ENCODE peak calls at places on chromosomes 11 and 22, in ten cellular contexts. S, J, M, O, U, Y, D, N, Z and W are unnamed samples.

GRCh38 chr11:125940145-125940544 is 5.7 kb upstream of the VSIG10L2 start:
- DNase-seq in S (no peak), J (no peak), M (no peak), O (no peak), U (no peak), Y (no peak), D (no peak), N (no peak), Z (no peak), W (no peak)

GRCh38 chr11:111229604-111230003 is 15.9 kb upstream of the POU2AF2 start:
- DNase-seq in S (no peak), J (no peak), M (no peak), O (no peak), U (no peak), Y (no peak), D (no peak), N (no peak), Z (no peak), W (no peak)

GRCh38 chr11:114921697-114922096 is 243.4 kb downstream of the NXPE2 start:
- DNase-seq in S (no peak), J (no peak), M (no peak), O (no peak), U (no peak), Y (no peak), D (no peak), N (no peak), Z (no peak), W (no peak)

GRCh38 chr11:112563808-112564207 is 303.1 kb upstream of the PLET1 start:
- DNase-seq in S (no peak), J (no peak), M (no peak), O (no peak), U (no peak), Y (no peak), D (no peak), N (no peak), Z (no peak), W (no peak)

GRCh38 chr11:125465254-125465653 is 30.8 kb downstream of the FEZ1 start:
- DNase-seq in S (no peak), J (no peak), M (no peak), O (no peak), U (no peak), Y (no peak), D (no peak), N (no peak), Z (no peak), W (no peak)

GRCh38 chr22:45602824-45603301 is 68.8 kb upstream of the ATXN10 start:
- DNase-seq in S (no peak), J (no peak), M (no peak), O (no peak), U (no peak), Y (no peak), D (no peak), N (peak; percentile 34), Z (peak; percentile 78), W (peak; percentile 31)

GRCh38 chr11:69430566-69430965 is 50.9 kb upstream of the LINC01488 start:
- DNase-seq in S (no peak), J (no peak), M (no peak), O (no peak), U (no peak), Y (no peak), D (no peak), N (no peak), Z (no peak), W (no peak)

GRCh38 chr11:31655483-31655882 is 145.9 kb downstream of the ELP4 start:
- DNase-seq in S (no peak), J (peak; percentile 82), M (no peak), O (no peak), U (no peak), Y (no peak), D (no peak), N (no peak), Z (no peak), W (peak; percentile 43)

DNA sequence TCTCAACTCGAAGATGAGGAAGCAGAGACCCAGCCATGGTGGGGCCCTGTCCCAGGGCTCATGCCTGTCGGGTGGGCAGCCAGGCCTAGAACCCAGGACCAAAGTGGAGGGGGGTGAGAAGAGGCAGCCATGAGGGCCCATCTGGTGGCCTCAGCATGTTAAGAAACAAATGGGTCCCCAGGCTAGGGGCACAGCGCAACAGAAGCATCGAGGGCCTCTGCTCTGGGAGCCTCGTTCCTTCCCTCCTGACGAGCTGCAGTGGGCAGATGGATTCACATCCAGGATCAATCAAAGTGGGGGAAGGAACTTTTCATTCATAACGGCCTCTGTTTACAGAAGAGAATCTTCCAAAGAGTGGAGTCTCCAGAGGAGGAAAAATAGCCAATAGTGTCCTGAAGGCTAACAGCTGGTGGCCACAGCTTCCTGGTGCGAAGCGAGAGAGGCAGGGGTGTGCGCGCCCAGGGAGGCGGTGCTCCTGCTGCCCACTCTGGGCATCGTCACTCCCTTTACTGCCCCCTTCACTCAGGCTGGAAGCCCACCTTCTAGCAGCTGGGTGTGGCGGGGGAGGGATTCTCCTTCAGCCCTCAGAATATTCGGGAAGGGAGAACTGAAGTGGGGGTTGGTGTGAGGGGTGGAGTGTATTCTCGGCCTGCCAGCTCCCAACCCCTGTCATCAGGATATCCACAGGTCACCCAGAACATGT is 4.3 kb downstream of the CBX7 start:
- DNase-seq in S (no peak), J (no peak), M (no peak), O (no peak), U (no peak), Y (no peak), D (no peak), N (no peak), Z (no peak), W (no peak)
- H3K27ac ChIP-seq in S (peak overlapping the region; percentile 66), J (no peak overlapping the region), M (no peak overlapping the region), O (peak overlapping the region; percentile 99), U (no peak overlapping the region), Y (peak overlapping the region; percentile 24), D (peak overlapping the region; percentile 97), N (peak overlapping the region; percentile 74), Z (peak overlapping the region; percentile 71), W (peak overlapping the region; percentile 83)

GRCh38 chr11:19725379-19726079 is 12.9 kb downstream of the NAV2 start:
- DNase-seq in S (no peak), J (peak; percentile 91), M (no peak), O (no peak), U (no peak), Y (peak; percentile 89), D (no peak), N (peak; percentile 80), Z (no peak), W (no peak)

GRCh38 chr11:19719960-19720359 is 7.3 kb downstream of the NAV2 start:
- DNase-seq in S (no peak), J (no peak), M (no peak), O (no peak), U (no peak), Y (no peak), D (no peak), N (no peak), Z (no peak), W (no peak)

GRCh38 chr11:19724765-19725164 is 12.1 kb downstream of the NAV2 start:
- DNase-seq in S (no peak), J (no peak), M (no peak), O (no peak), U (no peak), Y (no peak), D (no peak), N (no peak), Z (no peak), W (no peak)

GRCh38 chr11:19723572-19724342 is 11.1 kb downstream of the NAV2 start:
- DNase-seq in S (no peak), J (peak; percentile 84), M (peak; percentile 72), O (no peak), U (peak; percentile 35), Y (no peak), D (no peak), N (peak; percentile 47), Z (no peak), W (no peak)

DNA sequence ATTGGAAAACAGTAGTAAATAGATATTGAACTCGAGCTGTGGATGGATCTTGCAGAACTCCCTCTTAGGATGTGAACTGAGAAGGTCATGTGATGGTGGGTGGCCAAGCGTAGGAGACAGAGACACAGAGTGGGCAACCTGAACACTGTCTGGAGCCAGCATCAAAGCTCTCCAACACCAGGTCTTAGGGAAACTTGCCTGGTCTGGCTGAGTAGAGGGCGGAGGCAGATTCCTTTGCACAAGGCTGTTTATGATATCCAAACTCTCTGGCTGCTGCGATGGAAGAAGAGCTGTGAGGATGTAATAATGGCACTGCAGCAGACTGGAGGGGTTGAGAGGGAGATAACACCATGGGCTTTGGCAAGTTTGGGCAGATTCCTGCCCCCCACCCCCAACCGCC is 10.1 kb downstream of the NAV2 start:
- DNase-seq in S (no peak), J (no peak), M (no peak), O (no peak), U (no peak), Y (no peak), D (no peak), N (no peak), Z (no peak), W (no peak)
- TF ChIP-seq CTCF in S (no peak), J (no peak), M (no peak), O (no peak), U (no peak), Y (no peak), D (no peak), N (no peak), Z (no peak), W (no peak)

DNA sequence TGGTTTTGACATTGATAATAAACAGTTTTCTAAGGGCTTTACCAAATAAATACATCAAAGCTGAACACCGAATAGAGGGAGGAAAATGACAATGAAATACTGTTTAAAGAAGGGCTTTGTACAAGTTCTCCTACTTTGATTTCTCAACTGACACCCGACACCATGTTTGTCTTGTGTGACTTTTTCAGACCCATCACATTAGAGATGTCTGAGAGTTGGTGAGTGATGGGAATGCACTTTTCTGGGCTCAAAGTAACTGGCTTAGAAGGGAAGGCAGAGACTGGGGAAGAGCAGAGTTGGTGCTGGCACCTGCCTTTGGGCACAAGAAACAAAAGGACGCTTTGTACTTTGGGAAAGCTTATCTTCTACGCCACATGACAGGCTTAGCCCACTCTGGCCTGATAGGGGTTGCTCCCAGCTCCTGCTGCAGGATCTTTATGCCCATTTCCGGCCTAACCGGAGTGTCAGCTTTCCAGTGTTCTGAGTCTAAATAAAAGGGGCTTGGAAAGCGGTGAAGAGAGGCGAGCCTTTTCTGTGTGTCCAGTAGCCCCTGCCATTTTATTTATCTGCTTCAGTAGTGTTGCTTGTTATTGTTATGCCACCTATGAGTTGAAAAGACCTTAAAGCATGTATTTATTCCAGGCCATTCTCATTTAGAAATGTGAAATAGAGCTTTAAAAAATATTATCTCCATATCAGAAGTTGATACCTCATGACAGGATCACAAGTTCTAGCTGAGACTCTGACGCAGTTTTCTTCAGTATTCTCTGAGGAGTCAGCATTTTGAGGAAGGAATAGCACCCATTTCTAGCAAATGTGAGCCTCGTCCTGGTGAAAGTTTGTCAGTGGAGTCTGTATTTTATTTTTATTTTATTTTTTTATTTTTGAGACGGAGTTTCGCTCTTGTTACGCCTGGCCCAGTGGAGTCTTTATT is 24.2 kb downstream of the KREMEN1 start:
- DNase-seq in S (no peak), J (peak; percentile 40), M (no peak), O (no peak), U (no peak), Y (no peak), D (no peak), N (no peak), Z (no peak), W (no peak)
- H3K27ac ChIP-seq in S (no peak overlapping the region), J (no peak overlapping the region), M (no peak overlapping the region), O (no peak overlapping the region), U (no peak overlapping the region), Y (no peak overlapping the region), D (no peak overlapping the region), N (peak overlapping the region; percentile 5), Z (no peak overlapping the region), W (no peak overlapping the region)

GRCh38 chr22:42932197-42932519 is 75.1 kb upstream of the ARFGAP3 start:
- DNase-seq in S (no peak), J (no peak), M (no peak), O (no peak), U (no peak), Y (no peak), D (no peak), N (no peak), Z (no peak), W (no peak)

GRCh38 chr22:42931421-42932196 is 74.5 kb upstream of the ARFGAP3 start:
- DNase-seq in S (no peak), J (no peak), M (no peak), O (no peak), U (no peak), Y (no peak), D (no peak), N (no peak), Z (no peak), W (no peak)

GRCh38 chr22:42928969-42929837 is 72.1 kb upstream of the ARFGAP3 start:
- DNase-seq in S (no peak), J (no peak), M (no peak), O (peak; percentile 47), U (peak; percentile 58), Y (no peak), D (no peak), N (peak; percentile 65), Z (no peak), W (no peak)

GRCh38 chr22:42929838-42930155 is 72.7 kb upstream of the ARFGAP3 start:
- DNase-seq in S (no peak), J (no peak), M (no peak), O (no peak), U (no peak), Y (no peak), D (no peak), N (no peak), Z (no peak), W (no peak)

DNA sequence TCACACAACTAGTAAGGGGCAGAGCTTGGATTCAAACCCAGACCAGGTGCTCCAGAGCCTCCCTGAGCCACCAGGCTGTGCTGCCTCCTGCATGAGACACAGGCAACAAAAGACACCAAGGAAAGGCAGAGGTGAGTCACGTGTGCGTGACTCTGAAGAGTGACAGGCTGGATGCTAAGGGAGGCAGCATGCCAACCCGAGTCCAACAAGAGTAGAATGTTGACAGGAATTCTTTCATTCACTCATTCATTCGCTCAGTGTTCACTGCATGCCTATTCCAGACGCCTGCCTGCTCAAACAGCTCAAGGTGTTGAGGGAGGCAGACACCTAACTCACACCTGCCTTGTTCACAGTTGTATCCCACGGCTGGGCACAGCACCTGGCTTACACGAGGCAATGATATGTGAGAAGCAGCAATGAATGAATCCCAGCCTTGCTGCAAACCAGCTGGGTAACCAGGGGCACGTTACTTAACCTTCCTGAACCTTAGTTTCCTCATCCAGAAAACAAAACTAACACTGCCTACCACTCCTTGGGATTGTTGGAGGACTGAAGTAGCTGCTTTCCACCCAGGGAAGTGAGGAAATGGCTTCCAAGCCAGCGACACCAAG is 73.8 kb upstream of the ARFGAP3 start:
- DNase-seq in S (no peak), J (peak; percentile 74), M (no peak), O (no peak), U (peak; percentile 61), Y (no peak), D (no peak), N (no peak), Z (no peak), W (peak; percentile 26)
- TF ChIP-seq CTCF in S (peak; percentile 69), J (peak; percentile 41), M (no peak), O (no peak), U (no peak), Y (no peak), D (no peak), N (no peak), Z (no peak), W (no peak)